ENCODE peak calls at places on chromosomes 11 and 22, in eight cellular contexts. M, Y, Q, E, D, W, F and I are unnamed samples.

GRCh38 chr11:6568191-6568918 is 35.1 kb downstream of the RRP8 start:
- DNase-seq in M (no peak), Y (peak), Q (peak), E (no peak), D (peak), W (no peak), F (peak), I (no peak)

GRCh38 chr11:18144243-18144642 is 11.9 kb downstream of the MRGPRX3 start:
- DNase-seq in M (no peak), Y (no peak), Q (no peak), E (no peak), D (no peak), W (no peak), F (no peak), I (no peak)

GRCh38 chr11:117434481-117434880 is 106.8 kb downstream of the CEP164 start:
- DNase-seq in M (no peak), Y (no peak), Q (no peak), E (no peak), D (no peak), W (no peak), F (no peak), I (no peak)

GRCh38 chr11:75440960-75441803 is 8.2 kb upstream of the KLHL35 start:
- DNase-seq in M (no peak), Y (no peak), Q (no peak), E (no peak), D (no peak), W (no peak), F (no peak), I (no peak)

GRCh38 chr11:85751738-85752137 is 59.2 kb downstream of the SYTL2 start:
- DNase-seq in M (no peak), Y (no peak), Q (no peak), E (no peak), D (no peak), W (no peak), F (no peak), I (no peak)

GRCh38 chr11:19234428-19234827 is 6.3 kb downstream of the E2F8 start:
- DNase-seq in M (no peak), Y (no peak), Q (no peak), E (no peak), D (no peak), W (no peak), F (no peak), I (no peak)

GRCh38 chr11:74282863-74283484 is 28.5 kb downstream of the P4HA3 start:
- DNase-seq in M (no peak), Y (no peak), Q (no peak), E (no peak), D (no peak), W (no peak), F (peak), I (no peak)

GRCh38 chr22:21632237-21632895 is at the start of gene CCDC116:
- DNase-seq in M (no peak), Y (no peak), Q (no peak), E (no peak), D (no peak), W (peak), F (no peak), I (peak)

GRCh38 chr11:94103476-94103875 is 25.2 kb upstream of the PANX1 start:
- DNase-seq in M (no peak), Y (no peak), Q (no peak), E (no peak), D (no peak), W (no peak), F (no peak), I (no peak)